ENCODE peak calls at places on chromosomes 13 and 19, in ten cellular contexts. One of them, this sample, is unnamed.

GRCh38 chr13:98484289-98485219 is 92.4 kb downstream of the STK24 start:
- DNase-seq in suprapubic skin: peak
- DNase-seq in stomach: peak
- DNase-seq in A549: peak
- DNase-seq in esophagus squamous epithelium: no peak
- DNase-seq in ovary: peak
- DNase-seq in uterus: peak
- DNase-seq in heart left ventricle: no peak
- DNase-seq in testis: peak
- DNase-seq in vagina: no peak
- DNase-seq in this sample: peak

GRCh38 chr13:43360911-43361605 is 337.7 kb downstream of the DNAJC15 start:
- DNase-seq in suprapubic skin: no peak
- DNase-seq in stomach: no peak
- DNase-seq in A549: no peak
- DNase-seq in esophagus squamous epithelium: no peak
- DNase-seq in ovary: no peak
- DNase-seq in uterus: no peak
- DNase-seq in heart left ventricle: no peak
- DNase-seq in testis: no peak
- DNase-seq in vagina: no peak
- DNase-seq in this sample: no peak

GRCh38 chr19:53094749-53095575 is 8.3 kb downstream of the ZNF160 start:
- DNase-seq in suprapubic skin: no peak
- DNase-seq in stomach: no peak
- DNase-seq in A549: no peak
- DNase-seq in esophagus squamous epithelium: no peak
- DNase-seq in ovary: no peak
- DNase-seq in uterus: no peak
- DNase-seq in heart left ventricle: no peak
- DNase-seq in testis: no peak
- DNase-seq in vagina: no peak
- DNase-seq in this sample: no peak

GRCh38 chr13:46492946-46493345 is 60.0 kb upstream of the LRCH1 start:
- DNase-seq in suprapubic skin: no peak
- DNase-seq in stomach: no peak
- DNase-seq in A549: peak
- DNase-seq in esophagus squamous epithelium: no peak
- DNase-seq in ovary: no peak
- DNase-seq in uterus: no peak
- DNase-seq in heart left ventricle: no peak
- DNase-seq in testis: no peak
- DNase-seq in vagina: no peak
- DNase-seq in this sample: no peak

GRCh38 chr19:54451997-54452396 is 3.0 kb downstream of the LENG8 start:
- DNase-seq in suprapubic skin: no peak
- DNase-seq in stomach: no peak
- DNase-seq in A549: no peak
- DNase-seq in esophagus squamous epithelium: no peak
- DNase-seq in ovary: no peak
- DNase-seq in uterus: no peak
- DNase-seq in heart left ventricle: no peak
- DNase-seq in testis: no peak
- DNase-seq in vagina: no peak
- DNase-seq in this sample: no peak

GRCh38 chr19:32676186-32676894 is 692 bp downstream of the RGS9BP start:
- DNase-seq in suprapubic skin: peak
- DNase-seq in stomach: peak
- DNase-seq in A549: peak
- DNase-seq in esophagus squamous epithelium: no peak
- DNase-seq in ovary: no peak
- DNase-seq in uterus: peak
- DNase-seq in heart left ventricle: peak
- DNase-seq in testis: no peak
- DNase-seq in vagina: no peak
- DNase-seq in this sample: no peak

GRCh38 chr19:48587387-48587786 is 19.2 kb upstream of the SPACA4 start:
- DNase-seq in suprapubic skin: no peak
- DNase-seq in stomach: no peak
- DNase-seq in A549: no peak
- DNase-seq in esophagus squamous epithelium: no peak
- DNase-seq in ovary: no peak
- DNase-seq in uterus: no peak
- DNase-seq in heart left ventricle: no peak
- DNase-seq in testis: no peak
- DNase-seq in vagina: no peak
- DNase-seq in this sample: no peak

GRCh38 chr19:47097396-47098217 is 16.0 kb downstream of the ZC3H4 start:
- DNase-seq in suprapubic skin: peak
- DNase-seq in stomach: peak
- DNase-seq in A549: no peak
- DNase-seq in esophagus squamous epithelium: no peak
- DNase-seq in ovary: no peak
- DNase-seq in uterus: no peak
- DNase-seq in heart left ventricle: peak
- DNase-seq in testis: peak
- DNase-seq in vagina: no peak
- DNase-seq in this sample: no peak

DNA sequence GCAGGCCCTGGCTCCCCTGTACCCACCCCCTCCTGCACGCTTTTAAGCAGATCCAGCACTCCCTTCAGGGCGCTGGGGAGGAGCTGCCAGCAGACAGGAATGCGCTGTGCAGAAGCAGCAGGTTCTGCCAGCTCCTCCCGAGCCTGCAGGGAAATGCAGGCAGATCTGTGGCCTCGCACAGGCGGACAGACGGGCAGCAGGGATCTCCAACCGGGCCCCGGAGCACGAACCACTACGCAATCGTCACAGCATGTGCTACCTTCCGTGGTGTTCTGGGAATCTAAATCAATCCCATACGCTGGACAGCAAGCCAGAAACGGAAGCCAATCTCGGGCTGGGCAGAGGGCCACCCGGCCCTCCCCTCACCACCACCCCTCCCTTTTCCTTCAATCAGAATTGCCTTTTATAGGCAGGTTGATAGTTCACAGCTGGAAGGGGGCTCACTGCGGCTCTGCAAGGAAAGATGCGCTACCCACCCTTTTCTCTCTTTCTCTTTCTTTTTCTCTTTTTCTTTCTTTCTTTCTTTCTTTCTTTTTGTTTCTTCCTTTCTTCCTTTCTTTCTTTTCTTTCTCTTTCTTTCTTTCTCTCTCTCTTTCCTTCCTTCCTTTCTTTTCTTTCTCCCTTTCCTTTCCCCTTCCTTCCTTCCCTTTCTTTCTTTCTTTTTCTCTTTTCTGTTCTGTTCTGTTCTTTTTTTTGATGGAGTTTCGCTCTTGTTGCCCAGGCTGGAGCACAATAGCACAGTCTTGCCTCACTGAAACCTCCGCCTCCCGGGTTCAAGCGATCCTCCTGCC is 99.9 kb downstream of the GNG7 start:
- DNase-seq in suprapubic skin: peak
- DNase-seq in stomach: peak
- DNase-seq in A549: no peak
- DNase-seq in esophagus squamous epithelium: no peak
- DNase-seq in ovary: peak
- DNase-seq in uterus: peak
- DNase-seq in heart left ventricle: peak
- DNase-seq in testis: peak
- DNase-seq in vagina: no peak
- DNase-seq in this sample: peak
- TF ChIP-seq POLR2A in suprapubic skin: no peak
- TF ChIP-seq POLR2A in stomach: no peak
- TF ChIP-seq POLR2A in A549: no peak
- TF ChIP-seq POLR2A in esophagus squamous epithelium: no peak
- TF ChIP-seq POLR2A in ovary: peak
- TF ChIP-seq POLR2A in uterus: peak
- TF ChIP-seq POLR2A in heart left ventricle: no peak
- TF ChIP-seq POLR2A in testis: no peak
- TF ChIP-seq POLR2A in vagina: no peak
- TF ChIP-seq POLR2A in this sample: no peak

GRCh38 chr13:61078976-61079770 is 336.5 kb downstream of the PCDH20 start:
- DNase-seq in suprapubic skin: no peak
- DNase-seq in stomach: no peak
- DNase-seq in A549: no peak
- DNase-seq in esophagus squamous epithelium: no peak
- DNase-seq in ovary: no peak
- DNase-seq in uterus: no peak
- DNase-seq in heart left ventricle: no peak
- DNase-seq in testis: no peak
- DNase-seq in vagina: no peak
- DNase-seq in this sample: no peak

GRCh38 chr13:61086052-61086451 is 329.6 kb downstream of the PCDH20 start:
- DNase-seq in suprapubic skin: no peak
- DNase-seq in stomach: no peak
- DNase-seq in A549: no peak
- DNase-seq in esophagus squamous epithelium: no peak
- DNase-seq in ovary: no peak
- DNase-seq in uterus: no peak
- DNase-seq in heart left ventricle: no peak
- DNase-seq in testis: no peak
- DNase-seq in vagina: no peak
- DNase-seq in this sample: no peak

GRCh38 chr13:61084983-61085382 is 330.7 kb downstream of the PCDH20 start:
- DNase-seq in suprapubic skin: no peak
- DNase-seq in stomach: no peak
- DNase-seq in A549: no peak
- DNase-seq in esophagus squamous epithelium: no peak
- DNase-seq in ovary: no peak
- DNase-seq in uterus: no peak
- DNase-seq in heart left ventricle: no peak
- DNase-seq in testis: no peak
- DNase-seq in vagina: no peak
- DNase-seq in this sample: no peak
- H3K4me3 ChIP-seq in suprapubic skin: no peak
- H3K4me3 ChIP-seq in stomach: no peak
- H3K4me3 ChIP-seq in A549: no peak
- H3K4me3 ChIP-seq in esophagus squamous epithelium: no peak
- H3K4me3 ChIP-seq in ovary: no peak
- H3K4me3 ChIP-seq in uterus: no peak
- H3K4me3 ChIP-seq in heart left ventricle: no peak
- H3K4me3 ChIP-seq in testis: no peak
- H3K4me3 ChIP-seq in vagina: no peak
- H3K4me3 ChIP-seq in this sample: no peak

GRCh38 chr19:34471906-34472305 is 9.7 kb upstream of the WTIP start:
- DNase-seq in suprapubic skin: no peak
- DNase-seq in stomach: peak
- DNase-seq in A549: no peak
- DNase-seq in esophagus squamous epithelium: no peak
- DNase-seq in ovary: peak
- DNase-seq in uterus: no peak
- DNase-seq in heart left ventricle: no peak
- DNase-seq in testis: peak
- DNase-seq in vagina: no peak
- DNase-seq in this sample: no peak

GRCh38 chr19:34479396-34479795 is 2.2 kb upstream of the WTIP start:
- DNase-seq in suprapubic skin: no peak
- DNase-seq in stomach: no peak
- DNase-seq in A549: no peak
- DNase-seq in esophagus squamous epithelium: no peak
- DNase-seq in ovary: peak
- DNase-seq in uterus: no peak
- DNase-seq in heart left ventricle: no peak
- DNase-seq in testis: no peak
- DNase-seq in vagina: no peak
- DNase-seq in this sample: no peak

GRCh38 chr19:34475975-34476594 is 5.5 kb upstream of the WTIP start:
- DNase-seq in suprapubic skin: no peak
- DNase-seq in stomach: no peak
- DNase-seq in A549: no peak
- DNase-seq in esophagus squamous epithelium: no peak
- DNase-seq in ovary: no peak
- DNase-seq in uterus: no peak
- DNase-seq in heart left ventricle: no peak
- DNase-seq in testis: no peak
- DNase-seq in vagina: no peak
- DNase-seq in this sample: no peak

GRCh38 chr19:34474233-34474989 is 7.1 kb upstream of the WTIP start:
- DNase-seq in suprapubic skin: no peak
- DNase-seq in stomach: no peak
- DNase-seq in A549: no peak
- DNase-seq in esophagus squamous epithelium: no peak
- DNase-seq in ovary: peak
- DNase-seq in uterus: no peak
- DNase-seq in heart left ventricle: no peak
- DNase-seq in testis: no peak
- DNase-seq in vagina: no peak
- DNase-seq in this sample: no peak

GRCh38 chr19:34475026-34475974 is 6.3 kb upstream of the WTIP start:
- DNase-seq in suprapubic skin: no peak
- DNase-seq in stomach: no peak
- DNase-seq in A549: no peak
- DNase-seq in esophagus squamous epithelium: no peak
- DNase-seq in ovary: peak
- DNase-seq in uterus: no peak
- DNase-seq in heart left ventricle: no peak
- DNase-seq in testis: no peak
- DNase-seq in vagina: no peak
- DNase-seq in this sample: no peak
- H3K27ac ChIP-seq in suprapubic skin: peak
- H3K27ac ChIP-seq in stomach: peak
- H3K27ac ChIP-seq in A549: peak
- H3K27ac ChIP-seq in esophagus squamous epithelium: peak
- H3K27ac ChIP-seq in ovary: no peak
- H3K27ac ChIP-seq in uterus: peak
- H3K27ac ChIP-seq in heart left ventricle: no peak
- H3K27ac ChIP-seq in testis: no peak
- H3K27ac ChIP-seq in vagina: peak
- H3K27ac ChIP-seq in this sample: no peak

GRCh38 chr19:6455924-6456323 is 3.7 kb downstream of the SLC25A23 start:
- DNase-seq in suprapubic skin: no peak
- DNase-seq in stomach: no peak
- DNase-seq in A549: no peak
- DNase-seq in esophagus squamous epithelium: no peak
- DNase-seq in ovary: no peak
- DNase-seq in uterus: no peak
- DNase-seq in heart left ventricle: no peak
- DNase-seq in testis: no peak
- DNase-seq in vagina: no peak
- DNase-seq in this sample: no peak

GRCh38 chr19:6457958-6458694 is 1.5 kb downstream of the SLC25A23 start:
- DNase-seq in suprapubic skin: no peak
- DNase-seq in stomach: no peak
- DNase-seq in A549: no peak
- DNase-seq in esophagus squamous epithelium: no peak
- DNase-seq in ovary: no peak
- DNase-seq in uterus: no peak
- DNase-seq in heart left ventricle: no peak
- DNase-seq in testis: no peak
- DNase-seq in vagina: no peak
- DNase-seq in this sample: no peak

GRCh38 chr19:6458695-6459355 is 767 bp downstream of the SLC25A23 start:
- DNase-seq in suprapubic skin: no peak
- DNase-seq in stomach: peak
- DNase-seq in A549: no peak
- DNase-seq in esophagus squamous epithelium: no peak
- DNase-seq in ovary: no peak
- DNase-seq in uterus: no peak
- DNase-seq in heart left ventricle: no peak
- DNase-seq in testis: no peak
- DNase-seq in vagina: no peak
- DNase-seq in this sample: no peak

GRCh38 chr19:6460099-6460884 is 700 bp upstream of the SLC25A23 start:
- DNase-seq in suprapubic skin: peak
- DNase-seq in stomach: peak
- DNase-seq in A549: peak
- DNase-seq in esophagus squamous epithelium: peak
- DNase-seq in ovary: peak
- DNase-seq in uterus: peak
- DNase-seq in heart left ventricle: peak
- DNase-seq in testis: peak
- DNase-seq in vagina: no peak
- DNase-seq in this sample: peak

GRCh38 chr19:6459356-6460098 is at the start of gene SLC25A23:
- DNase-seq in suprapubic skin: peak
- DNase-seq in stomach: peak
- DNase-seq in A549: peak
- DNase-seq in esophagus squamous epithelium: no peak
- DNase-seq in ovary: peak
- DNase-seq in uterus: peak
- DNase-seq in heart left ventricle: peak
- DNase-seq in testis: peak
- DNase-seq in vagina: no peak
- DNase-seq in this sample: peak
- TF ChIP-seq POLR2A in suprapubic skin: no peak
- TF ChIP-seq POLR2A in stomach: no peak
- TF ChIP-seq POLR2A in A549: no peak
- TF ChIP-seq POLR2A in esophagus squamous epithelium: no peak
- TF ChIP-seq POLR2A in ovary: no peak
- TF ChIP-seq POLR2A in uterus: peak
- TF ChIP-seq POLR2A in heart left ventricle: no peak
- TF ChIP-seq POLR2A in testis: no peak
- TF ChIP-seq POLR2A in vagina: no peak
- TF ChIP-seq POLR2A in this sample: peak